ENCODE peak calls at places on chromosome X, in five cellular contexts. One of them, this sample, is unnamed.

GRCh38 chrX:19953145-19953544 is 37.7 kb downstream of the BCLAF3 start:
- DNase-seq in right lobe of liver: no peak
- DNase-seq in cardiac fibroblast: no peak
- DNase-seq in GM13976: no peak
- DNase-seq in fibroblast of the aortic adventitia: no peak
- DNase-seq in this sample: no peak

GRCh38 chrX:119636419-119636818 is 30.2 kb upstream of the NKRF start:
- DNase-seq in fibroblast of the aortic adventitia: no peak
- DNase-seq in GM13976: no peak
- DNase-seq in right lobe of liver: no peak
- DNase-seq in cardiac fibroblast: no peak
- DNase-seq in this sample: no peak

GRCh38 chrX:130108647-130109428 is 1.5 kb downstream of the ELF4 start:
- DNase-seq in cardiac fibroblast: peak; percentile 40
- DNase-seq in GM13976: peak; percentile 72
- DNase-seq in right lobe of liver: no peak
- DNase-seq in fibroblast of the aortic adventitia: peak; percentile 42
- DNase-seq in this sample: peak; percentile 36

GRCh38 chrX:120269379-120270035 is 18.9 kb downstream of the ZBTB33 start:
- DNase-seq in GM13976: no peak
- DNase-seq in fibroblast of the aortic adventitia: peak; percentile 11
- DNase-seq in cardiac fibroblast: peak; percentile 42
- DNase-seq in right lobe of liver: no peak
- DNase-seq in this sample: no peak

GRCh38 chrX:106404512-106404911 is 207.3 kb upstream of the RADX start:
- DNase-seq in cardiac fibroblast: no peak
- DNase-seq in right lobe of liver: no peak
- DNase-seq in GM13976: no peak
- DNase-seq in fibroblast of the aortic adventitia: no peak
- DNase-seq in this sample: no peak

GRCh38 chrX:153662266-153662665 is 11.3 kb downstream of the PNCK start:
- DNase-seq in fibroblast of the aortic adventitia: peak; percentile 20
- DNase-seq in cardiac fibroblast: peak; percentile 41
- DNase-seq in right lobe of liver: peak; percentile 56
- DNase-seq in GM13976: peak; percentile 23
- DNase-seq in this sample: no peak

GRCh38 chrX:107669276-107669675 is 41.0 kb downstream of the PRPS1 start:
- DNase-seq in fibroblast of the aortic adventitia: no peak
- DNase-seq in GM13976: no peak
- DNase-seq in cardiac fibroblast: no peak
- DNase-seq in right lobe of liver: no peak
- DNase-seq in this sample: no peak

GRCh38 chrX:133838761-133839676 is 146.4 kb downstream of the GPC3 start:
- DNase-seq in GM13976: peak; percentile 22
- DNase-seq in fibroblast of the aortic adventitia: peak; percentile 32
- DNase-seq in right lobe of liver: no peak
- DNase-seq in cardiac fibroblast: peak; percentile 50
- DNase-seq in this sample: no peak

GRCh38 chrX:14073158-14073557 is 43.5 kb upstream of the GEMIN8 start:
- DNase-seq in fibroblast of the aortic adventitia: no peak
- DNase-seq in cardiac fibroblast: no peak
- DNase-seq in right lobe of liver: no peak
- DNase-seq in GM13976: no peak
- DNase-seq in this sample: no peak
- TF ChIP-seq CTCF in fibroblast of the aortic adventitia: no peak
- TF ChIP-seq CTCF in cardiac fibroblast: no peak
- TF ChIP-seq CTCF in right lobe of liver: no peak
- TF ChIP-seq CTCF in GM13976: no peak
- TF ChIP-seq CTCF in this sample: no peak

GRCh38 chrX:68498044-68498507 is 775 bp upstream of the YIPF6 start:
- DNase-seq in right lobe of liver: no peak
- DNase-seq in cardiac fibroblast: no peak
- DNase-seq in GM13976: peak; percentile 29
- DNase-seq in fibroblast of the aortic adventitia: no peak
- DNase-seq in this sample: peak; percentile 6
- TF ChIP-seq CTCF in right lobe of liver: no peak
- TF ChIP-seq CTCF in cardiac fibroblast: peak; percentile 8
- TF ChIP-seq CTCF in GM13976: no peak
- TF ChIP-seq CTCF in fibroblast of the aortic adventitia: peak; percentile 20
- TF ChIP-seq CTCF in this sample: no peak

GRCh38 chrX:151806967-151807540 is 72.5 kb downstream of the CNGA2 start:
- DNase-seq in right lobe of liver: no peak
- DNase-seq in cardiac fibroblast: no peak
- DNase-seq in GM13976: no peak
- DNase-seq in fibroblast of the aortic adventitia: no peak
- DNase-seq in this sample: no peak

GRCh38 chrX:151796576-151796975 is 62.0 kb downstream of the CNGA2 start:
- DNase-seq in cardiac fibroblast: no peak
- DNase-seq in right lobe of liver: no peak
- DNase-seq in GM13976: no peak
- DNase-seq in fibroblast of the aortic adventitia: no peak
- DNase-seq in this sample: no peak

DNA sequence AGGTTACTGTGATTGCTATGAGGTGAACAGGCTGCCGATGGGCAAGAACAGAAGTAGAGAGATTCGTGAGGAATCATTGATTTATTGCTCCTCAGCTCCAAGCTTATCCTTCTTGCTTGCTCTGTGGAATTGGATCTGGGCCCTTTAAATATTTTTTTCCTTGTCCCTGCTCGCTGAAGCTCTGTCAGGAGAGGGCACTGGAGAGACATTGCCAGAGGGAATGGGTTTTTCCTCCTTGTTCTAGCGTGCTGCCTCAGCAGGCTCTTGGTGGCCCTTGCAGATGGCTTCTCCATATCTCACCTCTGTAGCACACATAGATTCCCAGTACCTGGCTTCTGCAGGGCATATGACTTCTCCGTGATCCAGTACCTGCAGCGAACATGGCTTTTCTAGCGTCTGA is 67.4 kb downstream of the CNGA2 start:
- DNase-seq in right lobe of liver: no peak
- DNase-seq in cardiac fibroblast: peak; percentile 17
- DNase-seq in fibroblast of the aortic adventitia: peak; percentile 25
- DNase-seq in GM13976: no peak
- DNase-seq in this sample: no peak
- TF ChIP-seq CTCF in right lobe of liver: peak; percentile 12
- TF ChIP-seq CTCF in cardiac fibroblast: peak; percentile 20
- TF ChIP-seq CTCF in fibroblast of the aortic adventitia: peak; percentile 41
- TF ChIP-seq CTCF in GM13976: no peak
- TF ChIP-seq CTCF in this sample: peak; percentile 10

DNA sequence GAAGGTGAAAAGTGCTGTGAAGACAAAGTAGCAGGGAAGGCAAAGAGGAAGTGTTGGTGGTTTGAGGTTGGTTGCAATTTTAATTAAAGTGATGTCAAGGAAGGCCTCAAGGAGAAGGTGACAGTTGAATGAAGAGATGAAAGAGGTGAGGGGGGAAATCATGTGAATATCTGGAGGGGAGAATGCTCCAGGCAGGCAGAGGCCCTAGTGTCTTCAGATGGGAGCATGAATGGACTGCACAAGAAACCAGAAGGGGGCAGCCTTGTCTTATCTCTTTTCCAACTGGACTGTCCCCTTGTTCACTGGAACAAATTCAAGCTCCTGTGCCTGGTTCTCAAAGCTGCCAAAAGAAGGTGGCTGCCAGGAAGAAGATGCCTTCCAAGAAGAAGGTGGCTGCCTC is 68.4 kb downstream of the MAOB start:
- DNase-seq in right lobe of liver: no peak
- DNase-seq in GM13976: no peak
- DNase-seq in fibroblast of the aortic adventitia: peak; percentile 4
- DNase-seq in cardiac fibroblast: no peak
- DNase-seq in this sample: no peak
- TF ChIP-seq CTCF in right lobe of liver: no peak
- TF ChIP-seq CTCF in GM13976: no peak
- TF ChIP-seq CTCF in fibroblast of the aortic adventitia: no peak
- TF ChIP-seq CTCF in cardiac fibroblast: no peak
- TF ChIP-seq CTCF in this sample: no peak

GRCh38 chrX:1430451-1430850 is 22.3 kb downstream of the ASMTL start:
- DNase-seq in GM13976: no peak
- DNase-seq in cardiac fibroblast: no peak
- DNase-seq in fibroblast of the aortic adventitia: no peak
- DNase-seq in right lobe of liver: no peak
- DNase-seq in this sample: no peak

GRCh38 chrX:1440506-1440905 is 12.2 kb downstream of the ASMTL start:
- DNase-seq in cardiac fibroblast: no peak
- DNase-seq in fibroblast of the aortic adventitia: no peak
- DNase-seq in GM13976: no peak
- DNase-seq in right lobe of liver: peak; percentile 8
- DNase-seq in this sample: no peak

GRCh38 chrX:1433646-1434357 is 18.9 kb downstream of the ASMTL start:
- DNase-seq in GM13976: no peak
- DNase-seq in fibroblast of the aortic adventitia: no peak
- DNase-seq in right lobe of liver: peak; percentile 40
- DNase-seq in cardiac fibroblast: no peak
- DNase-seq in this sample: no peak

GRCh38 chrX:1435241-1435900 is 17.3 kb downstream of the ASMTL start:
- DNase-seq in cardiac fibroblast: no peak
- DNase-seq in fibroblast of the aortic adventitia: no peak
- DNase-seq in right lobe of liver: peak; percentile 52
- DNase-seq in GM13976: no peak
- DNase-seq in this sample: no peak

GRCh38 chrX:1434871-1435240 is 17.9 kb downstream of the ASMTL start:
- DNase-seq in fibroblast of the aortic adventitia: no peak
- DNase-seq in right lobe of liver: no peak
- DNase-seq in GM13976: no peak
- DNase-seq in cardiac fibroblast: no peak
- DNase-seq in this sample: no peak
- TF ChIP-seq CTCF in fibroblast of the aortic adventitia: no peak
- TF ChIP-seq CTCF in right lobe of liver: no peak
- TF ChIP-seq CTCF in GM13976: no peak
- TF ChIP-seq CTCF in cardiac fibroblast: no peak
- TF ChIP-seq CTCF in this sample: no peak

DNA sequence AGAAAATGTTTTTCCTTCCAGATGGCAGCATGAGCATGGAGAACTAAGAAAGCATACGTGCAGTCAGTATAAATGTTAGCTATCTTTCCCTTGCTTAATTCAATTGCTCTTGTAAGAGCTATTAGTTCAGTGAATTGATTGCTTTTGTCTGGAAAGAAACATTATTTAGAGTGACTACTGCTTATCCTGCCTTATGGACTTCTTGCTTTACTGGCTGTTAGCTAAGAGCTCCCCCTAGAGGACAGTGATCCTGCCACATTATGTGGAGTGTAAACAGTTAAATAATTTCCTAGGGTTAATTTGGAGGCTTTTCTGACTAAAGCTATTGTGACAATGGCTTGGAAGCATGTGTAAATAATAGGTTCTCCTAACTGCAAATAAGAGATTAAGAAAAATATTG is 1402.4 kb downstream of the FAM133A start:
- DNase-seq in GM13976: no peak
- DNase-seq in cardiac fibroblast: peak; percentile 49
- DNase-seq in fibroblast of the aortic adventitia: peak; percentile 51
- DNase-seq in right lobe of liver: no peak
- DNase-seq in this sample: peak; percentile 59
- TF ChIP-seq CTCF in GM13976: peak; percentile 54
- TF ChIP-seq CTCF in cardiac fibroblast: peak; percentile 56
- TF ChIP-seq CTCF in fibroblast of the aortic adventitia: peak; percentile 69
- TF ChIP-seq CTCF in right lobe of liver: peak; percentile 40
- TF ChIP-seq CTCF in this sample: peak; percentile 86

GRCh38 chrX:1464282-1465131 is 11.8 kb upstream of the ASMTL start:
- DNase-seq in right lobe of liver: no peak
- DNase-seq in GM13976: no peak
- DNase-seq in fibroblast of the aortic adventitia: no peak
- DNase-seq in cardiac fibroblast: no peak
- DNase-seq in this sample: no peak

GRCh38 chrX:1465261-1466231 is 12.8 kb upstream of the ASMTL start:
- DNase-seq in fibroblast of the aortic adventitia: no peak
- DNase-seq in right lobe of liver: no peak
- DNase-seq in cardiac fibroblast: no peak
- DNase-seq in GM13976: no peak
- DNase-seq in this sample: no peak

GRCh38 chrX:1466232-1466661 is 13.5 kb upstream of the ASMTL start:
- DNase-seq in cardiac fibroblast: no peak
- DNase-seq in fibroblast of the aortic adventitia: no peak
- DNase-seq in GM13976: no peak
- DNase-seq in right lobe of liver: no peak
- DNase-seq in this sample: no peak

GRCh38 chrX:1466971-1467561 is 14.4 kb upstream of the ASMTL start:
- DNase-seq in cardiac fibroblast: no peak
- DNase-seq in GM13976: peak; percentile 68
- DNase-seq in fibroblast of the aortic adventitia: no peak
- DNase-seq in right lobe of liver: no peak
- DNase-seq in this sample: no peak

GRCh38 chrX:1468250-1468772 is 15.6 kb upstream of the ASMTL start:
- DNase-seq in right lobe of liver: no peak
- DNase-seq in cardiac fibroblast: peak; percentile 12
- DNase-seq in fibroblast of the aortic adventitia: peak; percentile 8
- DNase-seq in GM13976: peak; percentile 71
- DNase-seq in this sample: peak; percentile 59
- TF ChIP-seq CTCF in right lobe of liver: no peak
- TF ChIP-seq CTCF in cardiac fibroblast: no peak
- TF ChIP-seq CTCF in fibroblast of the aortic adventitia: no peak
- TF ChIP-seq CTCF in GM13976: peak; percentile 42
- TF ChIP-seq CTCF in this sample: no peak

This sample was measured in HFFc6.